ENCODE peak calls at places on chromosomes 4 and X, in seven cellular contexts. H, I, O, S, F, V and C are unnamed samples.

GRCh38 chr4:105661028-105661427 is 47.5 kb downstream of the INTS12 start:
- DNase-seq in H (no peak), I (no peak), O (no peak), S (no peak), F (no peak), V (no peak), C (no peak)

GRCh38 chr4:140004580-140005314 is 149.2 kb downstream of the MAML3 start:
- DNase-seq in H (peak; percentile 51), I (no peak), O (peak; percentile 52), S (peak; percentile 67), F (peak; percentile 55), V (no peak), C (peak; percentile 39)

GRCh38 chr4:109411964-109412363 is 21.7 kb upstream of the SEC24B start:
- DNase-seq in H (no peak), I (peak; percentile 16), O (peak; percentile 2), S (no peak), F (no peak), V (no peak), C (no peak)

GRCh38 chr4:95124906-95125504 is 367.2 kb downstream of the BMPR1B start:
- DNase-seq in H (peak; percentile 76), I (peak; percentile 71), O (peak; percentile 33), S (no peak), F (no peak), V (peak; percentile 19), C (peak; percentile 19)

GRCh38 chrX:19875051-19875432 is 12.4 kb downstream of the SH3KBP1 start:
- DNase-seq in H (peak; percentile 34), I (peak; percentile 11), O (peak; percentile 27), S (no peak), F (no peak), V (peak; percentile 4), C (no peak)

GRCh38 chr4:148522995-148523394 is 80.8 kb upstream of the NR3C2 start:
- DNase-seq in H (no peak), I (no peak), O (no peak), S (no peak), F (no peak), V (no peak), C (no peak)

GRCh38 chrX:84064164-84064563 is 123.8 kb downstream of the RPS6KA6 start:
- DNase-seq in H (peak; percentile 71), I (peak; percentile 5), O (no peak), S (no peak), F (no peak), V (no peak), C (no peak)

GRCh38 chr4:86960557-86960959 is 25.7 kb downstream of the AFF1 start:
- DNase-seq in H (peak; percentile 46), I (no peak), O (peak; percentile 34), S (no peak), F (no peak), V (no peak), C (no peak)

GRCh38 chr4:77613267-77613666 is 7.6 kb downstream of the CXCL13 start:
- DNase-seq in H (no peak), I (no peak), O (no peak), S (no peak), F (no peak), V (peak; percentile 17), C (no peak)

GRCh38 chr4:98646422-98646821 is 12.0 kb downstream of the TSPAN5 start:
- DNase-seq in H (no peak), I (no peak), O (no peak), S (no peak), F (no peak), V (no peak), C (no peak)

GRCh38 chrX:17679820-17680219 is 57.5 kb upstream of the SCML1 start:
- DNase-seq in H (no peak), I (no peak), O (no peak), S (no peak), F (no peak), V (no peak), C (no peak)

GRCh38 chr4:16646459-16646858 is 252.0 kb downstream of the LDB2 start:
- DNase-seq in H (no peak), I (no peak), O (no peak), S (no peak), F (no peak), V (no peak), C (no peak)

GRCh38 chrX:71251456-71251973 is 2.4 kb downstream of the ZMYM3 start:
- DNase-seq in H (no peak), I (no peak), O (no peak), S (no peak), F (no peak), V (no peak), C (no peak)

GRCh38 chr4:97370581-97370980 is 772.7 kb downstream of the STPG2 start:
- DNase-seq in H (no peak), I (peak; percentile 19), O (no peak), S (no peak), F (no peak), V (no peak), C (no peak)

GRCh38 chr4:109574443-109574850 is 14.4 kb downstream of the MCUB start:
- DNase-seq in H (no peak), I (peak; percentile 32), O (no peak), S (no peak), F (no peak), V (no peak), C (no peak)

GRCh38 chr4:73257995-73258667 is 467 bp downstream of the ANKRD17 start:
- DNase-seq in H (peak; percentile 32), I (peak; percentile 45), O (no peak), S (no peak), F (no peak), V (peak; percentile 6), C (no peak)

GRCh38 chr4:71113294-71113693 is 119.8 kb downstream of the DCK start:
- DNase-seq in H (no peak), I (peak; percentile 27), O (no peak), S (no peak), F (no peak), V (no peak), C (no peak)
- TF ChIP-seq CTCF in H (peak; percentile 3), I (no peak), O (peak; percentile 30), S (no peak), F (no peak), V (no peak), C (peak; percentile 33)

DNA sequence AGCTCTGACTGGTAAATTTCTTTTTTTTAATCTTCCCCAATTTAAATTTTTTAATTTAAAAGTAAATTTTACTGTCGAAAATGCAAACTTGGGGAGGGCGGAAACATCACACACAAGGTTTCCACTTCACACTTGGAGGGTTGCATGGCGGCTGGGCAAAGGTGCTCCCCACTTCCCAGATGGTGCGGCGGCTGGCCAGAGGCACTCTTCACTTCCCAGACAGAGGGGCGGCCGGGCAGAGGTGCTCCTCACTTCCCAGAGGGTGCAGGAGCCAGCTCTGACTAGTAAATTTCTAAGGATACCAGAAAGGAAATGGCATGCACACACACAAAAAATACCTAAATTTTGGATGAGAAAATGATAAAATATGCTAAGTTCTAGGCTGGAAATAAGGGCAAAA is 16.4 kb downstream of the C1QTNF7 start:
- DNase-seq in H (no peak), I (no peak), O (no peak), S (no peak), F (no peak), V (no peak), C (no peak)
- TF ChIP-seq CTCF in H (no peak), I (no peak), O (no peak), S (no peak), F (no peak), V (no peak), C (no peak)

DNA sequence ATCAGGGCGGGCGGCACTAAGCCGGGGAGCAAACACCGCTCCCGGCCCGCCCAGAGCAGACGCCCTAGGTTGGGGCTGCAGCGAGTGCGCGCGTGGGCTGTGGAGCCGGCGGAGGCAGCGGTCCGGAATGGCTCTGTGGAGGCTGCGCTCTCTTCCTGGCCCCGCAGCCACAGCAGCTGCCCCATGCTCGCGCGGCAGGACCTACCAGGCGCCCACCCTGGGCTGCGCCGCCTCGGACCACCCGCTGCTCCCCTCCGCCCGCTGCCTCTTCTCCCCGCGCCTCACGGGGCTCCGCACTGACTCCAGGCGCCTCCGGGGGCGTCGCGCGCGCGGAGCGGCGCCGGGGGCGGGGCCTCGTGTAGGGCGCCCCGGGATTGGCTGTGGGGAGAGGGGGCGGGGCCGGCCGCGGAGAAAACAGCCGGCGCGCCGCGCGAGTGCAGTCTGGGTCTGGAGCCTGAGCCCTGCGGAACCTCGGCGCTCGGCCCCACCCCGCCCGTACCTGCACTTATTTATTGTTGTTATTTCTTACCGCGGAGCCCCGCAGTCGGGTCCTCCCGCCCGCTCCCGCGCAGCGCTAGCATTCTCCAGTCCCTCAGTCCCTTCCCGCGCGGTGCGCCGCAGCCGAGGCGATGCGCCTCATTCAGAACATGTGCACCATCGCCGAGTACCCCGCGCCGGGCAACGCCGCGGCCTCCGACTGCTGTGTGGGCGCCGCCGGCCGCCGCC is at the start of gene RASL11B:
- DNase-seq in H (peak; percentile 52), I (peak; percentile 80), O (peak; percentile 84), S (peak; percentile 92), F (peak; percentile 71), V (peak; percentile 76), C (peak; percentile 82)
- TF ChIP-seq CTCF in H (no peak), I (no peak), O (peak; percentile 53), S (peak; percentile 14), F (no peak), V (peak; percentile 44), C (peak; percentile 41)

GRCh38 chrX:111823068-111823467 is 52.9 kb upstream of the TRPC5OS start:
- DNase-seq in H (peak; percentile 25), I (peak; percentile 14), O (no peak), S (peak; percentile 53), F (no peak), V (no peak), C (peak; percentile 35)
- TF ChIP-seq CTCF in H (peak; percentile 49), I (peak; percentile 42), O (no peak), S (peak; percentile 63), F (no peak), V (no peak), C (peak; percentile 64)

DNA sequence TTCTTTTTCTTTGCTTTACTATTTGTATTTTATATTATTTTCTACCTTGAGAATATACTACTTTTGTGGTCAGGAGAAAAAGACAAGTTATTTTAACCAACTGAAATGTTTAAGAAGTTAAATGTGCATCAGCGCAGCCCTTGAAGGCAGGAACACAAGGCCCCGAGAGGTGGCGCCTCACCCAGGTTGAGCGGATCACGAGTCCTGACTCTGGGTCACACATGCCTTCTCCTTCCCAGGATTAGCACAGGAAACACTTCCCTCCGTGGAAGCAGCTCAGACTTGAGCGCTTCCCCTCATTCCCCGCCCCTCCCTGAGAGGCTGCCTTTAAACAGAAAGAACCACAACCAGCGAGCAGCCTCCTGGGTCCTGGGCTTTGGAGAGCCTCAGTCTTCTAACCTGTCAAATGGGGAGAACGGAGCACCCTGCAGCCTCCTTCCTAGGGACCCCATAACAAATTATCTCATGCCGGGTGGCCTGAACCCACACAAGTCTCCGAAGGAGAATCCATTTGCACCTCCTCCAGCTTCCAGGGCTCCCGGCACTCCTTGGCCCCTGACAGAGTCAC is 217.6 kb downstream of the AFAP1 start:
- DNase-seq in H (no peak), I (peak; percentile 28), O (no peak), S (no peak), F (no peak), V (no peak), C (no peak)
- TF ChIP-seq CTCF in H (peak; percentile 39), I (no peak), O (no peak), S (no peak), F (no peak), V (no peak), C (no peak)